ENCODE peak calls at places on chromosome 19, in five cellular contexts. One of them, this sample, is unnamed.

GRCh38 chr19:12112238-12112637 is 27.9 kb downstream of the ZNF20 start:
- DNase-seq in ascending aorta: no peak
- DNase-seq in fibroblast of lung: no peak
- DNase-seq in omental fat pad: no peak
- DNase-seq in nephron progenitor cell: no peak
- DNase-seq in this sample: no peak

GRCh38 chr19:33365676-33366075 is 7.8 kb upstream of the CEBPG start:
- DNase-seq in ascending aorta: no peak
- DNase-seq in omental fat pad: no peak
- DNase-seq in fibroblast of lung: no peak
- DNase-seq in nephron progenitor cell: no peak
- DNase-seq in this sample: no peak

GRCh38 chr19:29285187-29285687 is 72.3 kb upstream of the UQCRFS1 start:
- DNase-seq in nephron progenitor cell: no peak
- DNase-seq in ascending aorta: no peak
- DNase-seq in fibroblast of lung: no peak
- DNase-seq in omental fat pad: no peak
- DNase-seq in this sample: no peak

GRCh38 chr19:16087940-16088339 is 11.6 kb downstream of the TPM4 start:
- DNase-seq in ascending aorta: no peak
- DNase-seq in nephron progenitor cell: no peak
- DNase-seq in omental fat pad: no peak
- DNase-seq in fibroblast of lung: no peak
- DNase-seq in this sample: no peak

GRCh38 chr19:5590865-5591154 is 23.1 kb upstream of the TINCR start:
- DNase-seq in fibroblast of lung: no peak
- DNase-seq in ascending aorta: no peak
- DNase-seq in nephron progenitor cell: no peak
- DNase-seq in omental fat pad: no peak
- DNase-seq in this sample: no peak

GRCh38 chr19:10461047-10461949 is 41.0 kb downstream of the PDE4A start:
- DNase-seq in omental fat pad: peak
- DNase-seq in nephron progenitor cell: peak
- DNase-seq in ascending aorta: peak
- DNase-seq in fibroblast of lung: peak
- DNase-seq in this sample: peak

GRCh38 chr19:9456018-9456689 is 20.8 kb upstream of the ZNF266 start:
- DNase-seq in omental fat pad: no peak
- DNase-seq in nephron progenitor cell: no peak
- DNase-seq in fibroblast of lung: no peak
- DNase-seq in ascending aorta: no peak
- DNase-seq in this sample: no peak

GRCh38 chr19:44890366-44891015 is 563 bp upstream of the TOMM40 start:
- DNase-seq in omental fat pad: no peak
- DNase-seq in nephron progenitor cell: no peak
- DNase-seq in fibroblast of lung: peak
- DNase-seq in ascending aorta: peak
- DNase-seq in this sample: peak

GRCh38 chr19:38047641-38048040 is 140.6 kb downstream of the SIPA1L3 start:
- DNase-seq in fibroblast of lung: no peak
- DNase-seq in ascending aorta: no peak
- DNase-seq in nephron progenitor cell: no peak
- DNase-seq in omental fat pad: no peak
- DNase-seq in this sample: no peak

GRCh38 chr19:34808566-34808965 is 35.6 kb upstream of the ZNF599 start:
- DNase-seq in nephron progenitor cell: no peak
- DNase-seq in ascending aorta: no peak
- DNase-seq in omental fat pad: no peak
- DNase-seq in fibroblast of lung: peak
- DNase-seq in this sample: peak

DNA sequence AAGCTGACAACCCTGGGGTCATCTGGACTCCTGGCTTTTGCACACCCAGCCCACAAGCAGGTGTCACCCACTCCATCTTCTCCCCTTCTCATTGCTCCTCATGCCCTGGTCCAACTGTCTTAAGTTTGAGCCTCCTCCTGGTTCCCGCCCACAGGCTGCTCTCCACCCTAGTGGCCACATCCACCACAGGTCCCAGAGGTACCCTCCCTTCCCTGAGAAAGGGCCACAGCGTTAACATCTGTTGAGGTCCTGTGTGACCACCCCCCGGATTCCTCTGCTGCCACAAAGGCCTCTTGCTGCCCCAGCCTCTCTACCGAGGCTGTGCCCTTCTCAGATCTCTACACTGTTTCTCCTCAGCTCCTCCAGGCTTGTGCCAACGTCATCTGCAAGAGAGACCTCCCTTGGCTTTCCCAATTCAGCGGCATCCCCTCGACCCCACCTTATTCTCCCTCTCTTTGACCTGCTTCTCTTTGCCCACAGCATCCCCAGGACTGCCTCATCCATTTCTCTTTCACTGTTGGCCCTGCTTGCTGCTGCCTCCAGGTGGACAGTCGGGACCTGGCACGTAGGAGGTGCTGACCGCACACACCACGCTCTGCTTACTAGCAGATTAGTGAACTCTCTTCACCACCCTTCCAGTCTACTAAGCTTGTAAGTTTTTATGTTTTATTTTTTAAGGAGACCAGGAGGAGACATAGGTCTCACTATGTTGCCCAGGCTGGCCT is 33.3 kb downstream of the SUGP2 start:
- DNase-seq in ascending aorta: no peak
- DNase-seq in nephron progenitor cell: no peak
- DNase-seq in fibroblast of lung: no peak
- DNase-seq in omental fat pad: no peak
- DNase-seq in this sample: peak
- TF ChIP-seq CTCF in ascending aorta: no peak
- TF ChIP-seq CTCF in nephron progenitor cell: peak
- TF ChIP-seq CTCF in fibroblast of lung: no peak
- TF ChIP-seq CTCF in omental fat pad: no peak
- TF ChIP-seq CTCF in this sample: peak

GRCh38 chr19:48333467-48334384 is 8.4 kb downstream of the EMP3 start:
- DNase-seq in ascending aorta: peak
- DNase-seq in omental fat pad: peak
- DNase-seq in fibroblast of lung: peak
- DNase-seq in nephron progenitor cell: peak
- DNase-seq in this sample: peak
- TF ChIP-seq CTCF in ascending aorta: peak
- TF ChIP-seq CTCF in omental fat pad: peak
- TF ChIP-seq CTCF in fibroblast of lung: peak
- TF ChIP-seq CTCF in nephron progenitor cell: peak
- TF ChIP-seq CTCF in this sample: peak

GRCh38 chr19:42613666-42614065 is 18.9 kb upstream of the CEACAM8 start:
- DNase-seq in fibroblast of lung: no peak
- DNase-seq in omental fat pad: no peak
- DNase-seq in nephron progenitor cell: no peak
- DNase-seq in ascending aorta: no peak
- DNase-seq in this sample: no peak
- TF ChIP-seq CTCF in fibroblast of lung: no peak
- TF ChIP-seq CTCF in omental fat pad: no peak
- TF ChIP-seq CTCF in nephron progenitor cell: no peak
- TF ChIP-seq CTCF in ascending aorta: no peak
- TF ChIP-seq CTCF in this sample: no peak

GRCh38 chr19:49803529-49803856 is 9.6 kb downstream of the FUZ start:
- DNase-seq in nephron progenitor cell: no peak
- DNase-seq in fibroblast of lung: no peak
- DNase-seq in ascending aorta: no peak
- DNase-seq in omental fat pad: no peak
- DNase-seq in this sample: no peak

GRCh38 chr19:49802836-49803528 is 10.1 kb downstream of the FUZ start:
- DNase-seq in omental fat pad: no peak
- DNase-seq in fibroblast of lung: no peak
- DNase-seq in nephron progenitor cell: no peak
- DNase-seq in ascending aorta: no peak
- DNase-seq in this sample: no peak

GRCh38 chr19:49801401-49801888 is 11.6 kb downstream of the FUZ start:
- DNase-seq in fibroblast of lung: no peak
- DNase-seq in omental fat pad: no peak
- DNase-seq in nephron progenitor cell: no peak
- DNase-seq in ascending aorta: no peak
- DNase-seq in this sample: peak

GRCh38 chr19:49800771-49801170 is 12.3 kb downstream of the FUZ start:
- DNase-seq in ascending aorta: no peak
- DNase-seq in omental fat pad: no peak
- DNase-seq in fibroblast of lung: no peak
- DNase-seq in nephron progenitor cell: no peak
- DNase-seq in this sample: no peak

DNA sequence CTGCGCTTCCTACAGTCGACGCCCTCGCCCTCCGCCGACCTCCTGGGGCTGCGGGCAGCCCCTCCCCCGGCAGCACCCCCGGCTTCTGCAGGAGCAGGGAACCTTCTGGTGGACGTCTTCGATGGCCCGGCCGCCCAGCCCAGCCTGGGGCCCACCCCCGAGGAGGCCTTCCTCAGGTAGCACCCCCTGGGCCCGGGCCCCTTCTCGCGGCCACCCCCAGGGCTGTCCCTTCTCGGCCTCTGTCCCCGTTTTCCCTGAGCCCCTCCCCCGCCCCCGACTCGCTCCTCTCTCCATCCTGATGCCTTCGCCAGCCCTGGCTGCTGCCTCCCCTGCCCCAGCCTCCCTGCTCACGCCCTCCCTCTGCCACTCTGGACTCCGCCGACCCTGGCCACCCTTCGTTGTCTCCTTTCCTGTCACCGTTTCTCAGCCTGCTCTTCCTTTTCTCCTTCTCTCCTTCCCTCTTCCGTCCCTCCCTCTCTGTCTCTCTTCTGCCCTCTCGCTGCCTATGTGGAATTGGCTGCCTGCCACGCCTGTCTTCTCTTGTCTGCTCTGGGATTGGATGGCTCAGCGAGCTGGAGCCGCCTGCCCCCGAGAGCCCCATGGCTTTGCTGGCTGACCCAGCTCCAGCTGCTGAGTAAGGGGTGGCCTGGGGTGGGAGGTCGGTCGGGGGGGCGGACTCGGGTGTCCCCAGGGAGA is 11.0 kb downstream of the FUZ start:
- DNase-seq in fibroblast of lung: peak
- DNase-seq in nephron progenitor cell: peak
- DNase-seq in omental fat pad: peak
- DNase-seq in ascending aorta: peak
- DNase-seq in this sample: peak
- TF ChIP-seq CTCF in fibroblast of lung: peak
- TF ChIP-seq CTCF in nephron progenitor cell: no peak
- TF ChIP-seq CTCF in omental fat pad: no peak
- TF ChIP-seq CTCF in ascending aorta: no peak
- TF ChIP-seq CTCF in this sample: peak

GRCh38 chr19:1492474-1493006 is 1.6 kb downstream of the REEP6 start:
- DNase-seq in fibroblast of lung: no peak
- DNase-seq in ascending aorta: no peak
- DNase-seq in omental fat pad: no peak
- DNase-seq in nephron progenitor cell: no peak
- DNase-seq in this sample: no peak

GRCh38 chr19:1491849-1492170 is 829 bp downstream of the REEP6 start:
- DNase-seq in omental fat pad: no peak
- DNase-seq in ascending aorta: no peak
- DNase-seq in fibroblast of lung: no peak
- DNase-seq in nephron progenitor cell: no peak
- DNase-seq in this sample: no peak

GRCh38 chr19:1490311-1491113 is at the start of gene PCSK4:
- DNase-seq in omental fat pad: peak
- DNase-seq in fibroblast of lung: peak
- DNase-seq in nephron progenitor cell: peak
- DNase-seq in ascending aorta: peak
- DNase-seq in this sample: peak

GRCh38 chr19:1490020-1490310 is 185 bp downstream of the PCSK4 start:
- DNase-seq in omental fat pad: no peak
- DNase-seq in ascending aorta: no peak
- DNase-seq in fibroblast of lung: no peak
- DNase-seq in nephron progenitor cell: no peak
- DNase-seq in this sample: no peak

DNA sequence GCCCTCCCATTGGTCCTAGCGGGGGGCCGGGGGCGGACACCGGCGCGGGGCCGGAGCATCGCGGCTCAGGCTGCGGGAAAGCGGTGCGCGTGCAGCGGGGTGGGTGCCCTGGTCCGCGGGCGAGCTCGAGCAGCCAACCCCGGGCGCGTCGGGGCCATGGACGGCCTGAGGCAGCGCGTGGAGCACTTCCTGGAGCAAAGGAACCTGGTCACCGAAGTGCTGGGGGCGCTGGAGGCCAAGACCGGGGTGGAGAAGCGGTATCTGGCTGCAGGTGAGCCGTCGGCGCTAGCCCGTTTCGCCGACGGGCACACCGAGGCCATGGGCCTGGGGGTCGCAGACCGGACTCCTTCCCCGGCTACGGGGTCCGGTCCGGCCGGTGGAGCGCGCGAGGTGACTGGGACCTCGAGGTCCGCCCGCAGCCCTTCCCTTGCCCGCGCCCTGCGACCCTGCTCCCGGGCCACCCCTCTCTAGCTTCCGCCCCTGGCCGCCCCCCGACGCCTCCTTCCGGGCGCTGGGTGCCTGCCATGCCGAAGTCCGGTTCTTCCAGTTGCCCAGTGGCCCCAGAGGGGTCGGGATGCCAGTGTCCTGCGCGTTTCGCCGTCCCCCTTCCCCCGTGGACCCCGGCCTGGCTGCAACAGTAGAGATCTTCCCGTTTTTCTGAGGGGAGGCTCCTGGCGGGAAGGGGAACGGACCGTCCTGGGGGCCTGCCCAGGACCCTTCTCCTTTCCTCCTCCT is at the start of gene REEP6:
- DNase-seq in ascending aorta: no peak
- DNase-seq in fibroblast of lung: no peak
- DNase-seq in nephron progenitor cell: no peak
- DNase-seq in omental fat pad: no peak
- DNase-seq in this sample: no peak
- TF ChIP-seq CTCF in ascending aorta: no peak
- TF ChIP-seq CTCF in fibroblast of lung: no peak
- TF ChIP-seq CTCF in nephron progenitor cell: no peak
- TF ChIP-seq CTCF in omental fat pad: no peak
- TF ChIP-seq CTCF in this sample: no peak

This sample was measured in fibroblast of mammary gland.